ENCODE peak calls at places on chromosomes 3 and 15, in eight cellular contexts. F, S, O, P, T, X, Y and H are unnamed samples.

GRCh38 chr15:57345584-57345983 is 30.7 kb upstream of the CGNL1 start:
- DNase-seq in O (peak; percentile 22), X (no peak), T (no peak), Y (no peak), P (no peak), F (no peak), S (no peak), H (no peak)

GRCh38 chr3:73365756-73366397 is 258.9 kb downstream of the PDZRN3 start:
- DNase-seq in O (no peak), P (no peak), T (no peak), X (no peak), S (peak; percentile 71), Y (peak; percentile 14), F (peak; percentile 81), H (peak; percentile 11)

GRCh38 chr3:38325256-38325655 is 21.3 kb upstream of the XYLB start:
- DNase-seq in F (no peak), S (no peak), X (no peak), O (no peak), P (no peak), T (no peak), Y (no peak), H (no peak)

GRCh38 chr3:123400169-123400568 is 48.7 kb downstream of the ADCY5 start:
- DNase-seq in Y (no peak), T (no peak), S (no peak), X (no peak), O (no peak), F (no peak), P (no peak), H (no peak)

GRCh38 chr3:138943724-138944131 is 3.2 kb downstream of the FOXL2 start:
- DNase-seq in X (no peak), O (no peak), P (no peak), T (no peak), Y (no peak), S (no peak), F (no peak), H (peak; percentile 5)

GRCh38 chr3:79314547-79314946 is 453.3 kb downstream of the ROBO1 start:
- DNase-seq in Y (no peak), O (no peak), T (no peak), F (no peak), P (no peak), X (no peak), S (no peak), H (no peak)

GRCh38 chr15:101068961-101069734 is 150.0 kb downstream of the LRRK1 start:
- DNase-seq in P (no peak), S (peak; percentile 61), Y (no peak), F (no peak), O (no peak), T (no peak), X (no peak), H (peak; percentile 66)

GRCh38 chr3:177195941-177196472 is 1.3 kb downstream of the TBL1XR1 start:
- DNase-seq in S (no peak), P (no peak), F (no peak), X (no peak), T (no peak), O (peak; percentile 64), Y (no peak), H (no peak)

GRCh38 chr15:29196306-29196705 is 73.3 kb downstream of the NSMCE3 start:
- DNase-seq in O (no peak), X (no peak), T (no peak), F (no peak), Y (no peak), S (no peak), P (no peak), H (no peak)

GRCh38 chr15:98650871-98651481 is 2.6 kb downstream of the IGF1R start:
- DNase-seq in P (no peak), S (peak; percentile 49), Y (no peak), T (no peak), F (peak; percentile 41), X (no peak), O (no peak), H (peak; percentile 53)

GRCh38 chr3:550481-550880 is 353.9 kb downstream of the CHL1 start:
- DNase-seq in O (no peak), X (no peak), S (no peak), Y (no peak), T (no peak), P (no peak), F (no peak), H (no peak)

GRCh38 chr15:47917881-47918280 is 200.6 kb downstream of the SEMA6D start:
- DNase-seq in P (no peak), F (no peak), O (no peak), T (no peak), X (no peak), Y (no peak), S (no peak), H (no peak)